ENCODE peak calls at places on chromosomes 1 and 21, in six cellular contexts. F, G, I, Z, P and M are unnamed samples.

GRCh38 chr21:26966978-26967913 is at the start of gene ADAMTS5:
- DNase-seq in Z (peak), G (peak), P (no peak), I (peak), F (peak), M (peak)

GRCh38 chr1:172085372-172085771 is 244.1 kb downstream of the DNM3 start:
- DNase-seq in I (no peak), F (no peak), Z (no peak), G (peak), P (no peak), M (no peak)

GRCh38 chr21:35547946-35548774 is 499.1 kb upstream of the RUNX1 start:
- DNase-seq in G (no peak), F (no peak), Z (no peak), P (no peak), I (no peak), M (no peak)

GRCh38 chr1:21919520-21919919 is 17.6 kb downstream of the HSPG2 start:
- DNase-seq in G (no peak), F (peak), P (no peak), Z (no peak), I (peak), M (peak)

GRCh38 chr1:29033829-29034466 is 89.8 kb downstream of the TMEM200B start:
- DNase-seq in I (peak), F (peak), P (no peak), G (peak), Z (peak), M (peak)

GRCh38 chr21:42317826-42318746 is 2.9 kb upstream of the TFF3 start:
- DNase-seq in I (no peak), F (no peak), P (no peak), G (no peak), Z (no peak), M (no peak)

GRCh38 chr1:110060662-110061060 is 9.8 kb downstream of the ALX3 start:
- DNase-seq in P (no peak), I (no peak), G (no peak), Z (no peak), F (no peak), M (no peak)

GRCh38 chr1:6126521-6127067 is 53.5 kb downstream of the CHD5 start:
- DNase-seq in Z (no peak), P (no peak), F (no peak), I (no peak), G (no peak), M (no peak)

GRCh38 chr1:230248876-230249275 is 177.3 kb downstream of the PGBD5 start:
- DNase-seq in G (no peak), P (no peak), Z (no peak), F (no peak), I (no peak), M (no peak)

GRCh38 chr1:85313888-85314696 is 37.7 kb upstream of the BCL10 start:
- DNase-seq in I (peak), F (peak), P (no peak), G (no peak), Z (peak), M (peak)

GRCh38 chr1:44584167-44584566 is 90.1 kb downstream of the TMEM53 start:
- DNase-seq in P (no peak), Z (peak), I (no peak), G (no peak), F (no peak), M (no peak)

GRCh38 chr1:16903054-16903453 is 7.3 kb downstream of the RNU1-2 start:
- DNase-seq in P (no peak), G (no peak), Z (peak), F (peak), I (peak), M (no peak)

GRCh38 chr1:234345237-234345636 is 28.0 kb upstream of the COA6 start:
- DNase-seq in P (no peak), F (no peak), I (no peak), Z (no peak), G (no peak), M (no peak)

GRCh38 chr1:51316764-51317120 is 13.6 kb downstream of the TTC39A start:
- DNase-seq in G (no peak), I (no peak), F (no peak), P (no peak), Z (no peak), M (no peak)

GRCh38 chr1:235131961-235132360 is 3.3 kb upstream of the TOMM20 start:
- DNase-seq in Z (no peak), F (no peak), G (no peak), P (no peak), I (no peak), M (no peak)

GRCh38 chr1:153509729-153510354 is 25.9 kb downstream of the S100A6 start:
- DNase-seq in I (peak), G (no peak), Z (no peak), F (no peak), P (no peak), M (peak)

GRCh38 chr1:47471163-47471562 is 33.3 kb downstream of the FOXD2 start:
- DNase-seq in I (no peak), Z (no peak), F (no peak), P (no peak), G (no peak), M (no peak)

GRCh38 chr1:186958520-186958919 is 129.8 kb downstream of the PLA2G4A start:
- DNase-seq in I (peak), F (peak), Z (no peak), P (no peak), G (no peak), M (peak)

GRCh38 chr21:34890258-34890723 is 158.8 kb downstream of the RUNX1 start:
- DNase-seq in P (no peak), F (no peak), G (no peak), I (no peak), Z (no peak), M (no peak)

GRCh38 chr1:158329807-158330206 is 1.5 kb downstream of the CD1B start:
- DNase-seq in Z (peak), F (no peak), G (no peak), P (no peak), I (no peak), M (no peak)

GRCh38 chr1:89918127-89918793 is 76.7 kb upstream of the ZNF326 start:
- DNase-seq in P (no peak), I (no peak), Z (peak), F (peak), G (no peak), M (no peak)

GRCh38 chr1:92310185-92310597 is 11.3 kb downstream of the RPAP2 start:
- DNase-seq in F (peak), I (peak), G (no peak), P (no peak), Z (no peak), M (no peak)

GRCh38 chr1:216034506-216034905 is 388.7 kb downstream of the USH2A start:
- DNase-seq in I (peak), F (peak), G (peak), Z (peak), P (peak), M (peak)

GRCh38 chr1:3352084-3352951 is 102.1 kb upstream of the ARHGEF16 start:
- DNase-seq in G (peak), P (no peak), Z (peak), F (peak), I (peak), M (no peak)

GRCh38 chr21:27108228-27108627 is 141.3 kb upstream of the ADAMTS5 start:
- DNase-seq in G (no peak), I (peak), Z (no peak), F (peak), P (no peak), M (no peak)

GRCh38 chr1:172220376-172220775 is 200.1 kb upstream of the C1orf105 start:
- DNase-seq in P (no peak), Z (no peak), F (no peak), I (no peak), G (no peak), M (no peak)

DNA sequence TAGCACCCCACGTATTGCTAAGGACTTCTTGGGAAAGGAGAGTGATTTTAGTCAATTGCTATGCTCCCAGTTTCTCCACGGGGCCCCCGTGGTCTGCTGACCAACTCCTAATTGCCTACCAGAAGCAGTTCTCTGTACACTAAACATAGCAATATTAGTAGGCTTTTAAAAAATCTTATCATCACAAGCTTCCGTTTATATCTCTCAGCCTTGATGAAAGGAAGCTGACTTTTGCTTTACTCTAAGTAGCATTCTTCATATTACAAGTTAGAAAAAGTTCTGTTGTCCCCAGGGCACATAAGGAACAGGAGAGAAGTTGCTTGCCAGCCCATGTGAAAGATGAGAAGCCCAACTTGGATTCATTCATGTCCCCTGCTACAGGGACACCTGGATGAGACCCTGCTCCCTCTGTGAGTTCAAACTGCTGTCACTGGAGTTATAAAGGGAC is 29.3 kb downstream of the TGFB2 start:
- DNase-seq in Z (no peak), I (peak), G (no peak), F (peak), P (no peak), M (no peak)
- H2BK5ac ChIP-seq in Z (no peak), I (no peak), G (no peak), F (peak), P (no peak), M (peak)

DNA sequence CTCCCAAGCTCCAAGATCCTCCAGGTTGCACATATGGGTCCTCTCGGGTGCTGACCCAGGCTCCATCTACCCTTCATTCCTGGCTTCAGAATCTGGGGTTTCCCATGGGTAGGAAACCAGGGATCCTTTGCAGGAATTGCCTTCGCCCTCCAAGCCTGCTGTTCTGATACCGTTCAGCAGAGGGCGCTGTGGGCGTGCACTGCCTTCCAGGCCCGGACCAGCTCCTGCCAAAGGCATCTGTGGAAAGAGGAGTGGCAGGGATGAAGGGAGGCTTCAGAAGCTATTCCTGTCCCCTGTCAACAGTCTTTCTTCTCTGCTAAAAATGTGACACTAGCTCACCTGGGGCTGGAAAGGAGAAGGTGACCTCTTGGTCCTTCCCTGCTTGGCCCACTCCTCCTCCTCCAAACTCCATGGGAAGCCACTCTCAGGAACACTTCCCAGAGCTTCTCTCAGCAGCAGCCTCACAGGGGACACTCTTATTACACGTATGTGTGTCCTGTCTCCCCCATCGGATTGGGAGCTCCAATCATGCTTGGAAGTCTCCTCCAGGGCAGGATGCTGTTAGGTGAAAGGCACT is 71.2 kb downstream of the VWA5B1 start:
- DNase-seq in P (peak), F (peak), I (peak), G (peak), Z (peak), M (peak)
- H2BK5ac ChIP-seq in P (no peak), F (no peak), I (no peak), G (no peak), Z (no peak), M (no peak)

GRCh38 chr21:33430858-33431257 is 27.6 kb downstream of the IFNGR2 start:
- DNase-seq in I (no peak), G (no peak), Z (no peak), P (no peak), F (no peak), M (no peak)

GRCh38 chr21:33434770-33435360 is 31.7 kb downstream of the IFNGR2 start:
- DNase-seq in Z (no peak), P (no peak), I (peak), F (peak), G (no peak), M (no peak)

GRCh38 chr21:33433001-33433400 is 29.8 kb downstream of the IFNGR2 start:
- DNase-seq in I (no peak), G (no peak), P (no peak), F (no peak), Z (no peak), M (no peak)

GRCh38 chr21:33432496-33432895 is 29.3 kb downstream of the IFNGR2 start:
- DNase-seq in I (no peak), Z (no peak), G (no peak), F (no peak), P (no peak), M (no peak)

DNA sequence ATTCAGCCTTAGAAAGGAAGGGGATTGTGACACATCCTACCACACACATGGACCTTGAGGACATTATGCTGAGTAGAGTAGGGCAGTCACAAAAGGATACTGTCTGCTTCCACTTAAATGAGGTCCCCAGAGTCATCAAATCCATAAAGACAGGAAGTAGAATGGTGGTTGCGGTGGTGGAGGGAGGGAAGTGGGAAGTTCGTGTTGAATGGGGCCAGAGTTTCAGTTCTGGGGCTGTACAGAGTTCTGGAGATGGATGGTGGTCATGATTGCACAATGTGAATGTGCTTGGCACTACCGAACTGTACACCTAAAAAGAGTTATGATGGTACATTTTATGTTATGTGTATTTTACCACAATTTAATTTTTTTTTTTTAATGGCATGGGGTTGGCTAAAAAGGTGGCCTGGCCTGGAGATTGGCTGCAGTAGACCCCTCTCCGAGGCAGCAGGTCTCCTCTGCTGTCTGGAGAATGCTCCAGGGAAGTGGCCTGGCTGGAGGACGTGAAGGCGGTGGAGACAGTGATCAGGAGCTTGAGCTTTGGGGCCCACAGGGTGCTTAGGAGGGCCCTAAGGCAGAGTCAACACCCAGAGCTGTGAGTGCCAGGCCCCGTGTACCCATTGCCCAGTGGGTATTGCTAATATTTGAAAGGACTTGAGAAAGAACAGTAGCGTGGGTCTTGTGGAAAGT is 30.4 kb downstream of the IFNGR2 start:
- DNase-seq in I (no peak), Z (no peak), P (no peak), F (no peak), G (no peak), M (peak)
- H2BK5ac ChIP-seq in I (no peak), Z (no peak), P (no peak), F (no peak), G (no peak), M (no peak)

GRCh38 chr1:27664291-27664690 is 7.7 kb downstream of the IFI6 start:
- DNase-seq in Z (peak), F (no peak), P (no peak), I (no peak), G (no peak), M (no peak)

GRCh38 chr1:27666294-27666693 is 5.7 kb downstream of the IFI6 start:
- DNase-seq in P (no peak), I (no peak), G (no peak), Z (no peak), F (no peak), M (no peak)

GRCh38 chr1:27666791-27667254 is 5.2 kb downstream of the IFI6 start:
- DNase-seq in F (no peak), G (no peak), I (no peak), P (no peak), Z (no peak), M (no peak)

GRCh38 chr1:27663735-27664119 is 8.3 kb downstream of the IFI6 start:
- DNase-seq in P (no peak), Z (no peak), F (no peak), G (no peak), I (no peak), M (no peak)

GRCh38 chr1:27665016-27665651 is 6.9 kb downstream of the IFI6 start:
- DNase-seq in I (no peak), Z (no peak), G (no peak), P (no peak), F (no peak), M (no peak)
- H2BK5ac ChIP-seq in I (no peak), Z (no peak), G (no peak), P (no peak), F (no peak), M (no peak)

DNA sequence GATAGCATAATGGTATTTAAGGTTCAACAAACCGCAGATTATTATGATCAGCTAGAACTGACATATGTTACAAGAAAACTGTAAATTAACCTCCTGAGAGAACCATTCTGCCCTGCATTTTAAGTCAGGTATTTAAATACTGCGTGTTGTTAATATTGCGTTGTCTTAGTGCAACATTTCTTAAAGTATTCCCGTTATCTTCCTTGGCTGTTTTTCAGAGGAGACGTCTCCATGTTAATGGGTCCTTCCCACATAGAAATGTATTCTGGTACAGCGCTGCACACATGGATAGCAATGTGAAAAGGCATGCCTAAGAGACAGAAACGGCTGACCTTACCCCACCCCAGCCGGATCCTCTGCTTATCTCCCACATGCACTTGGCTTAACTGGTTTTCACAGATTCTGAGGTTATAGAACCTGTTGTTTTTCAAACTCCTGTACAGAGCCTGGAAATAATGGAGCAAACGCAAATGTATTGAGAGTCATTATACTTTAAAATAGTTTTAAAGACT is 22.8 kb upstream of the DEGS1 start:
- DNase-seq in G (no peak), P (no peak), F (no peak), I (no peak), Z (no peak), M (no peak)
- H2BK5ac ChIP-seq in G (no peak), P (no peak), F (no peak), I (no peak), Z (no peak), M (no peak)